ENCODE peak calls at places on chromosomes 7 and 10, in six cellular contexts. W is suprapubic skin, D is thyroid gland, E is body of pancreas, N is GM12892, R is sigmoid colon. M is an unnamed sample.

GRCh38 chr7:130131964-130132875 is 61.9 kb downstream of the KLHDC10 start:
- DNase-seq in N (no peak), E (no peak), D (peak; percentile 69), R (no peak), W (no peak), M (no peak)

GRCh38 chr10:129323877-129324276 is 143.2 kb upstream of the MGMT start:
- DNase-seq in D (no peak), R (no peak), W (no peak), E (no peak), N (no peak), M (no peak)

GRCh38 chr10:30502266-30503058 is 68.5 kb downstream of the MAP3K8 start:
- DNase-seq in D (no peak), W (no peak), R (no peak), N (peak; percentile 29), E (no peak), M (peak; percentile 87)

GRCh38 chr10:50651808-50652207 is 28.1 kb upstream of the SGMS1 start:
- DNase-seq in R (no peak), W (no peak), E (no peak), D (no peak), N (no peak), M (no peak)

GRCh38 chr7:44251269-44251668 is 50.5 kb downstream of the YKT6 start:
- DNase-seq in E (no peak), D (no peak), N (no peak), W (no peak), R (no peak), M (no peak)

GRCh38 chr10:37476285-37476684 is 350.9 kb downstream of the ANKRD30A start:
- DNase-seq in D (no peak), E (no peak), N (no peak), R (no peak), W (no peak), M (no peak)

GRCh38 chr10:126670056-126670743 is at the start of gene C10orf90:
- DNase-seq in W (no peak), E (no peak), R (no peak), D (no peak), N (no peak), M (no peak)

GRCh38 chr7:23893172-23893941 is 183.3 kb downstream of the STK31 start:
- DNase-seq in D (no peak), E (no peak), W (no peak), R (no peak), N (no peak), M (no peak)

GRCh38 chr7:36987363-36987724 is 263.1 kb upstream of the AOAH start:
- DNase-seq in W (no peak), E (no peak), R (no peak), D (no peak), N (no peak), M (no peak)

GRCh38 chr7:39336457-39336856 is 229.7 kb upstream of the YAE1 start:
- DNase-seq in D (no peak), W (no peak), N (no peak), R (no peak), E (no peak), M (no peak)

GRCh38 chr7:119630570-119630969 is 642.4 kb upstream of the KCND2 start:
- DNase-seq in D (no peak), E (no peak), R (no peak), W (no peak), N (no peak), M (no peak)

GRCh38 chr7:11330208-11330607 is 356.5 kb downstream of the PHF14 start:
- DNase-seq in E (no peak), N (no peak), R (no peak), W (no peak), D (no peak), M (no peak)
- TF ChIP-seq POLR2A in E (no peak), N (no peak), R (no peak), W (no peak), D (no peak), M (no peak)

GRCh38 chr7:100568936-100569844 is 4.5 kb downstream of the SAP25 start:
- DNase-seq in E (peak; percentile 61), R (peak; percentile 82), W (no peak), D (peak; percentile 72), N (peak; percentile 47), M (peak; percentile 79)
- TF ChIP-seq POLR2A in E (no peak), R (no peak), W (no peak), D (peak; percentile 15), N (no peak), M (peak; percentile 46)

GRCh38 chr7:65872776-65873581 is at the start of gene VKORC1L1:
- DNase-seq in E (peak; percentile 97), W (peak; percentile 94), N (peak; percentile 64), D (peak; percentile 94), R (peak; percentile 97), M (peak; percentile 98)
- TF ChIP-seq POLR2A in E (peak; percentile 39), W (peak; percentile 29), N (no peak), D (peak; percentile 54), R (no peak), M (no peak)

GRCh38 chr10:102642553-102643345 is 1.5 kb upstream of the TRIM8 start:
- DNase-seq in E (peak; percentile 75), R (peak; percentile 86), W (no peak), N (no peak), D (peak; percentile 74), M (peak; percentile 67)
- TF ChIP-seq POLR2A in E (peak; percentile 14), R (peak; percentile 67), W (peak; percentile 75), N (no peak), D (peak; percentile 78), M (peak; percentile 30)

DNA sequence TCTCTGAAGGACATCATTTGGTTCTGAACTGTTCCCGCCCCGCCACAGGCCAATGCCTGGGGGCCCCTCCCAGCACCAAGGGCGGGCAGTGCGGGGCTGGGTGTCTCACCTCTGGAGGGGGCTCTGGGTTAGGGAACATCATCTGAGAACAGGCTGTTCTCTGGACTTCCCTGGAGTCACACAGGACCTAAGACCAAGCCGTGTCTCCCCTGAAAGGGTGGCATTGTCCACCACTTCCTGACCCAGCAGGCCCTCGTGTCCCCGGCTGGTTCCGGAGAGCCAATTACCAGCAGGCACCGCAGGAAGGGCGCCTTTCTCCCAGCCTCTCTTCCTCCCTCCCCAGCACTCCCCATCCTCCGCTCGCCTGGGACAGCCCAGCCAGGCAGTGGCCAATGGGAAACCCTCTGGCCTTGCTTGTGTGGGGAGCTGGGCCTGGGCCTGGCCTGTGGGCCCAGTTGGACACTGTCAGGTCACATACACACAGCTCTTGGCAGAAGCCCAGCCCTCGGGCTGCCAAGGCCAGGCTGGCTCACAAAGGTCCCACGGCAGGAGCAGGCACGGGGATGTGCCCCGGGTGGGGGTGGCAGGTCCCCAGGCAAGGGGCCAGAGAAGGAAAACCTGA is 119.5 kb downstream of the SPDYE5 start:
- DNase-seq in E (peak; percentile 73), N (no peak), R (peak; percentile 84), W (peak; percentile 85), D (peak; percentile 97), M (no peak)
- TF ChIP-seq POLR2A in E (peak; percentile 8), N (no peak), R (no peak), W (no peak), D (peak; percentile 58), M (no peak)

GRCh38 chr7:17370901-17371550 is 72.6 kb downstream of the AHR start:
- DNase-seq in D (no peak), E (no peak), R (no peak), N (no peak), W (no peak), M (no peak)

GRCh38 chr7:17374654-17375053 is 76.2 kb downstream of the AHR start:
- DNase-seq in N (no peak), R (no peak), D (no peak), E (no peak), W (no peak), M (no peak)

GRCh38 chr7:17374157-17374556 is 75.7 kb downstream of the AHR start:
- DNase-seq in E (no peak), D (no peak), W (no peak), N (no peak), R (no peak), M (no peak)

GRCh38 chr7:17369686-17370426 is 71.4 kb downstream of the AHR start:
- DNase-seq in D (no peak), R (no peak), W (no peak), E (no peak), N (no peak), M (no peak)

GRCh38 chr7:17371656-17372524 is 73.4 kb downstream of the AHR start:
- DNase-seq in E (no peak), R (no peak), N (no peak), W (no peak), D (no peak), M (no peak)
- TF ChIP-seq POLR2A in E (no peak), R (no peak), N (no peak), W (no peak), D (no peak), M (no peak)

DNA sequence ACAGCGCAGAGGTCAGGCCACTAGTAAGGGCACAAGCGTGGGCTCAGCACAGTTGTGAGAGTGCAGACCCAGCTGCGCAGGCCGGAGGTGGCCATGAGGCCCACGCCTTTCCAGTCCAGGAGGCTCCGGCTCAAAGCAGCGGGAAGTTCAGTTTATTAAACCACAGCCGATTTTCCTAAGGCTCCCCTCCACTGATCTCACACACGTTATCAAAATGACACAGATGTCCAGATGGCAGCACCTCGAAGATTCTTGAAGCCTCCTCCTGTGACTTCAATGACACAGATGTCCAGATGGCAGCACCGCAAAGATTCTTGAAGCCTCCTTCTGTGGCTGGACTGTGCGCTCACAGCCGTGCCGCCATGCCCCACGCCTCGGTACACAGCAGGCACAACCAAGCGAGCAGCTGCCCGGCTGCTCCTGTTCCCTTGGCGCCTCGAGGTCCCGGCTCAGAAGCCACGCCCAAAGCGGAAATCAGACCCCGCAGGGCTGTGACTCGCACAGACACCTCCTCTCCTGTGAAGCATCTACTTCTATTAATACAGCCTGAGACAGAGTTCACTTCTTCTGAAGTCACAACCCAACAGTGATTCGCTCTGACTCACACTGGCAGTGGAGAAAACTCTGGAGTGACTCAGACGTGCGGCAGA is 122.7 kb downstream of the MAD1L1 start:
- DNase-seq in N (peak; percentile 63), E (no peak), D (no peak), W (no peak), R (no peak), M (peak; percentile 84)
- TF ChIP-seq POLR2A in N (no peak), E (no peak), D (no peak), W (no peak), R (no peak), M (no peak)

GRCh38 chr10:80204193-80204714 is 1.1 kb downstream of the ANXA11 start:
- DNase-seq in N (no peak), W (no peak), E (peak; percentile 55), R (no peak), D (peak; percentile 59), M (no peak)
- TF ChIP-seq POLR2A in N (no peak), W (no peak), E (peak; percentile 68), R (no peak), D (peak; percentile 43), M (no peak)

GRCh38 chr7:27199820-27200760 is at the start of gene HOXA13:
- DNase-seq in R (peak; percentile 90), N (no peak), W (peak; percentile 77), E (peak; percentile 11), D (no peak), M (peak; percentile 11)
- TF ChIP-seq POLR2A in R (no peak), N (no peak), W (no peak), E (no peak), D (no peak), M (no peak)

GRCh38 chr7:96312502-96312901 is 9.4 kb downstream of the SLC25A13 start:
- DNase-seq in W (no peak), N (no peak), R (no peak), D (no peak), E (no peak), M (no peak)
- TF ChIP-seq POLR2A in W (no peak), N (no peak), R (no peak), D (no peak), E (no peak), M (no peak)